ENCODE peak calls at places on chromosomes 13 and 19, in ten cellular contexts. One of them, this sample, is unnamed.
A peak's percentile ranks its signal among the peaks of the same experiment; 100 is the strongest.

GRCh38 chr13:40801255-40802217 is 12.1 kb downstream of the SLC25A15 start:
- DNase-seq in brain microvascular endothelial cell: no peak
- DNase-seq in CD4-positive, CD25-positive, alpha-beta regulatory T cell: no peak
- DNase-seq in right lobe of liver: no peak
- DNase-seq in ascending aorta: no peak
- DNase-seq in effector memory CD4-positive, alpha-beta T cell: no peak
- DNase-seq in left lung: no peak
- DNase-seq in astrocyte of the spinal cord: no peak
- DNase-seq in IMR-90: no peak
- DNase-seq in naive thymus-derived CD4-positive, alpha-beta T cell: no peak
- DNase-seq in this sample: no peak

GRCh38 chr13:75587679-75588078 is 38.1 kb downstream of the UCHL3 start:
- DNase-seq in CD4-positive, CD25-positive, alpha-beta regulatory T cell: no peak
- DNase-seq in brain microvascular endothelial cell: no peak
- DNase-seq in effector memory CD4-positive, alpha-beta T cell: no peak
- DNase-seq in left lung: no peak
- DNase-seq in right lobe of liver: no peak
- DNase-seq in naive thymus-derived CD4-positive, alpha-beta T cell: no peak
- DNase-seq in IMR-90: peak; percentile 4
- DNase-seq in ascending aorta: no peak
- DNase-seq in astrocyte of the spinal cord: no peak
- DNase-seq in this sample: no peak

GRCh38 chr19:39427707-39428106 is 8.0 kb downstream of the RPS16 start:
- DNase-seq in effector memory CD4-positive, alpha-beta T cell: no peak
- DNase-seq in ascending aorta: no peak
- DNase-seq in IMR-90: no peak
- DNase-seq in right lobe of liver: no peak
- DNase-seq in brain microvascular endothelial cell: no peak
- DNase-seq in astrocyte of the spinal cord: no peak
- DNase-seq in naive thymus-derived CD4-positive, alpha-beta T cell: no peak
- DNase-seq in left lung: no peak
- DNase-seq in CD4-positive, CD25-positive, alpha-beta regulatory T cell: no peak
- DNase-seq in this sample: no peak

GRCh38 chr19:55712804-55713631 is 25.2 kb downstream of the NLRP9 start:
- DNase-seq in CD4-positive, CD25-positive, alpha-beta regulatory T cell: no peak
- DNase-seq in ascending aorta: no peak
- DNase-seq in astrocyte of the spinal cord: no peak
- DNase-seq in right lobe of liver: no peak
- DNase-seq in IMR-90: no peak
- DNase-seq in brain microvascular endothelial cell: no peak
- DNase-seq in left lung: no peak
- DNase-seq in effector memory CD4-positive, alpha-beta T cell: no peak
- DNase-seq in naive thymus-derived CD4-positive, alpha-beta T cell: no peak
- DNase-seq in this sample: no peak

GRCh38 chr13:109101550-109102144 is 472.2 kb downstream of the MYO16 start:
- DNase-seq in ascending aorta: no peak
- DNase-seq in CD4-positive, CD25-positive, alpha-beta regulatory T cell: no peak
- DNase-seq in right lobe of liver: no peak
- DNase-seq in left lung: no peak
- DNase-seq in brain microvascular endothelial cell: no peak
- DNase-seq in naive thymus-derived CD4-positive, alpha-beta T cell: no peak
- DNase-seq in effector memory CD4-positive, alpha-beta T cell: no peak
- DNase-seq in IMR-90: no peak
- DNase-seq in astrocyte of the spinal cord: no peak
- DNase-seq in this sample: no peak

GRCh38 chr13:94246495-94246894 is 233.0 kb downstream of the DCT start:
- DNase-seq in ascending aorta: no peak
- DNase-seq in CD4-positive, CD25-positive, alpha-beta regulatory T cell: no peak
- DNase-seq in naive thymus-derived CD4-positive, alpha-beta T cell: no peak
- DNase-seq in right lobe of liver: no peak
- DNase-seq in IMR-90: no peak
- DNase-seq in effector memory CD4-positive, alpha-beta T cell: no peak
- DNase-seq in brain microvascular endothelial cell: no peak
- DNase-seq in astrocyte of the spinal cord: no peak
- DNase-seq in left lung: no peak
- DNase-seq in this sample: no peak

GRCh38 chr13:48233097-48233885 is at the start of gene ITM2B:
- DNase-seq in brain microvascular endothelial cell: peak; percentile 51
- DNase-seq in right lobe of liver: peak; percentile 92
- DNase-seq in CD4-positive, CD25-positive, alpha-beta regulatory T cell: peak; percentile 78
- DNase-seq in ascending aorta: peak; percentile 84
- DNase-seq in IMR-90: peak; percentile 65
- DNase-seq in astrocyte of the spinal cord: peak; percentile 68
- DNase-seq in left lung: peak; percentile 86
- DNase-seq in naive thymus-derived CD4-positive, alpha-beta T cell: peak; percentile 74
- DNase-seq in effector memory CD4-positive, alpha-beta T cell: peak; percentile 56
- DNase-seq in this sample: peak; percentile 62

GRCh38 chr19:49058592-49058991 is 1.0 kb upstream of the CGB7 start:
- DNase-seq in left lung: no peak
- DNase-seq in brain microvascular endothelial cell: peak; percentile 40
- DNase-seq in astrocyte of the spinal cord: peak; percentile 35
- DNase-seq in ascending aorta: no peak
- DNase-seq in effector memory CD4-positive, alpha-beta T cell: no peak
- DNase-seq in IMR-90: peak; percentile 25
- DNase-seq in CD4-positive, CD25-positive, alpha-beta regulatory T cell: no peak
- DNase-seq in right lobe of liver: no peak
- DNase-seq in naive thymus-derived CD4-positive, alpha-beta T cell: no peak
- DNase-seq in this sample: no peak

GRCh38 chr13:38657191-38657590 is 29.7 kb upstream of the FREM2 start:
- DNase-seq in astrocyte of the spinal cord: peak; percentile 43
- DNase-seq in CD4-positive, CD25-positive, alpha-beta regulatory T cell: no peak
- DNase-seq in effector memory CD4-positive, alpha-beta T cell: no peak
- DNase-seq in right lobe of liver: no peak
- DNase-seq in ascending aorta: no peak
- DNase-seq in left lung: no peak
- DNase-seq in brain microvascular endothelial cell: peak; percentile 23
- DNase-seq in naive thymus-derived CD4-positive, alpha-beta T cell: no peak
- DNase-seq in IMR-90: peak; percentile 6
- DNase-seq in this sample: no peak

GRCh38 chr13:49262634-49263033 is 14.9 kb downstream of the CDADC1 start:
- DNase-seq in astrocyte of the spinal cord: no peak
- DNase-seq in brain microvascular endothelial cell: no peak
- DNase-seq in ascending aorta: no peak
- DNase-seq in left lung: no peak
- DNase-seq in CD4-positive, CD25-positive, alpha-beta regulatory T cell: no peak
- DNase-seq in naive thymus-derived CD4-positive, alpha-beta T cell: no peak
- DNase-seq in effector memory CD4-positive, alpha-beta T cell: no peak
- DNase-seq in right lobe of liver: no peak
- DNase-seq in IMR-90: no peak
- DNase-seq in this sample: no peak
- H3K4me3 ChIP-seq in astrocyte of the spinal cord: no peak overlapping the region
- H3K4me3 ChIP-seq in brain microvascular endothelial cell: no peak overlapping the region
- H3K4me3 ChIP-seq in ascending aorta: no peak overlapping the region
- H3K4me3 ChIP-seq in left lung: no peak overlapping the region
- H3K4me3 ChIP-seq in CD4-positive, CD25-positive, alpha-beta regulatory T cell: no peak overlapping the region
- H3K4me3 ChIP-seq in naive thymus-derived CD4-positive, alpha-beta T cell: no peak overlapping the region
- H3K4me3 ChIP-seq in effector memory CD4-positive, alpha-beta T cell: no peak overlapping the region
- H3K4me3 ChIP-seq in right lobe of liver: no peak overlapping the region
- H3K4me3 ChIP-seq in IMR-90: no peak overlapping the region
- H3K4me3 ChIP-seq in this sample: no peak overlapping the region

GRCh38 chr19:15450528-15450890 is 753 bp upstream of the WIZ start:
- DNase-seq in right lobe of liver: no peak
- DNase-seq in ascending aorta: no peak
- DNase-seq in effector memory CD4-positive, alpha-beta T cell: no peak
- DNase-seq in IMR-90: no peak
- DNase-seq in brain microvascular endothelial cell: no peak
- DNase-seq in CD4-positive, CD25-positive, alpha-beta regulatory T cell: no peak
- DNase-seq in left lung: no peak
- DNase-seq in astrocyte of the spinal cord: no peak
- DNase-seq in naive thymus-derived CD4-positive, alpha-beta T cell: no peak
- DNase-seq in this sample: no peak

GRCh38 chr19:15452111-15453047 is 2.6 kb upstream of the WIZ start:
- DNase-seq in left lung: peak; percentile 80
- DNase-seq in brain microvascular endothelial cell: peak; percentile 79
- DNase-seq in IMR-90: peak; percentile 58
- DNase-seq in astrocyte of the spinal cord: peak; percentile 82
- DNase-seq in CD4-positive, CD25-positive, alpha-beta regulatory T cell: no peak
- DNase-seq in effector memory CD4-positive, alpha-beta T cell: no peak
- DNase-seq in right lobe of liver: peak; percentile 94
- DNase-seq in ascending aorta: peak; percentile 90
- DNase-seq in naive thymus-derived CD4-positive, alpha-beta T cell: no peak
- DNase-seq in this sample: peak; percentile 90

GRCh38 chr19:15454371-15454800 is 4.6 kb upstream of the WIZ start:
- DNase-seq in effector memory CD4-positive, alpha-beta T cell: no peak
- DNase-seq in IMR-90: no peak
- DNase-seq in CD4-positive, CD25-positive, alpha-beta regulatory T cell: no peak
- DNase-seq in ascending aorta: no peak
- DNase-seq in left lung: no peak
- DNase-seq in right lobe of liver: no peak
- DNase-seq in naive thymus-derived CD4-positive, alpha-beta T cell: no peak
- DNase-seq in brain microvascular endothelial cell: no peak
- DNase-seq in astrocyte of the spinal cord: no peak
- DNase-seq in this sample: no peak

GRCh38 chr19:15453906-15454305 is 4.2 kb upstream of the WIZ start:
- DNase-seq in right lobe of liver: no peak
- DNase-seq in effector memory CD4-positive, alpha-beta T cell: no peak
- DNase-seq in astrocyte of the spinal cord: no peak
- DNase-seq in CD4-positive, CD25-positive, alpha-beta regulatory T cell: no peak
- DNase-seq in naive thymus-derived CD4-positive, alpha-beta T cell: no peak
- DNase-seq in ascending aorta: no peak
- DNase-seq in IMR-90: no peak
- DNase-seq in left lung: no peak
- DNase-seq in brain microvascular endothelial cell: no peak
- DNase-seq in this sample: no peak

GRCh38 chr19:15453091-15453498 is 3.3 kb upstream of the WIZ start:
- DNase-seq in ascending aorta: no peak
- DNase-seq in effector memory CD4-positive, alpha-beta T cell: no peak
- DNase-seq in astrocyte of the spinal cord: no peak
- DNase-seq in left lung: no peak
- DNase-seq in right lobe of liver: no peak
- DNase-seq in IMR-90: no peak
- DNase-seq in brain microvascular endothelial cell: no peak
- DNase-seq in naive thymus-derived CD4-positive, alpha-beta T cell: no peak
- DNase-seq in CD4-positive, CD25-positive, alpha-beta regulatory T cell: no peak
- DNase-seq in this sample: no peak
- H3K4me3 ChIP-seq in ascending aorta: peak overlapping the region; percentile 67
- H3K4me3 ChIP-seq in effector memory CD4-positive, alpha-beta T cell: no peak overlapping the region
- H3K4me3 ChIP-seq in astrocyte of the spinal cord: peak overlapping the region; percentile 30
- H3K4me3 ChIP-seq in left lung: peak overlapping the region; percentile 29
- H3K4me3 ChIP-seq in right lobe of liver: peak overlapping the region; percentile 53
- H3K4me3 ChIP-seq in IMR-90: peak overlapping the region; percentile 24
- H3K4me3 ChIP-seq in brain microvascular endothelial cell: peak overlapping the region; percentile 49
- H3K4me3 ChIP-seq in naive thymus-derived CD4-positive, alpha-beta T cell: no peak overlapping the region
- H3K4me3 ChIP-seq in CD4-positive, CD25-positive, alpha-beta regulatory T cell: no peak overlapping the region
- H3K4me3 ChIP-seq in this sample: peak overlapping the region; percentile 19

GRCh38 chr19:47239610-47240296 is 8.8 kb upstream of the BBC3 start:
- DNase-seq in left lung: no peak
- DNase-seq in naive thymus-derived CD4-positive, alpha-beta T cell: peak; percentile 43
- DNase-seq in brain microvascular endothelial cell: no peak
- DNase-seq in ascending aorta: peak; percentile 92
- DNase-seq in effector memory CD4-positive, alpha-beta T cell: peak; percentile 68
- DNase-seq in CD4-positive, CD25-positive, alpha-beta regulatory T cell: peak; percentile 68
- DNase-seq in IMR-90: peak; percentile 47
- DNase-seq in astrocyte of the spinal cord: peak; percentile 46
- DNase-seq in right lobe of liver: no peak
- DNase-seq in this sample: no peak
- H3K4me3 ChIP-seq in left lung: no peak overlapping the region
- H3K4me3 ChIP-seq in naive thymus-derived CD4-positive, alpha-beta T cell: peak overlapping the region; percentile 32
- H3K4me3 ChIP-seq in brain microvascular endothelial cell: peak overlapping the region; percentile 12
- H3K4me3 ChIP-seq in ascending aorta: peak overlapping the region; percentile 64
- H3K4me3 ChIP-seq in effector memory CD4-positive, alpha-beta T cell: peak overlapping the region; percentile 11
- H3K4me3 ChIP-seq in CD4-positive, CD25-positive, alpha-beta regulatory T cell: no peak overlapping the region
- H3K4me3 ChIP-seq in IMR-90: peak overlapping the region; percentile 37
- H3K4me3 ChIP-seq in astrocyte of the spinal cord: peak overlapping the region; percentile 28
- H3K4me3 ChIP-seq in right lobe of liver: peak overlapping the region; percentile 19
- H3K4me3 ChIP-seq in this sample: no peak overlapping the region

GRCh38 chr19:10288662-10289166 is 1.0 kb upstream of the ICAM5 start:
- DNase-seq in brain microvascular endothelial cell: no peak
- DNase-seq in naive thymus-derived CD4-positive, alpha-beta T cell: no peak
- DNase-seq in CD4-positive, CD25-positive, alpha-beta regulatory T cell: peak; percentile 71
- DNase-seq in IMR-90: peak; percentile 40
- DNase-seq in astrocyte of the spinal cord: no peak
- DNase-seq in right lobe of liver: no peak
- DNase-seq in ascending aorta: no peak
- DNase-seq in left lung: no peak
- DNase-seq in effector memory CD4-positive, alpha-beta T cell: no peak
- DNase-seq in this sample: no peak

GRCh38 chr19:10289167-10289835 is 451 bp upstream of the ICAM5 start:
- DNase-seq in IMR-90: peak; percentile 54
- DNase-seq in astrocyte of the spinal cord: no peak
- DNase-seq in naive thymus-derived CD4-positive, alpha-beta T cell: peak; percentile 49
- DNase-seq in brain microvascular endothelial cell: no peak
- DNase-seq in right lobe of liver: no peak
- DNase-seq in ascending aorta: no peak
- DNase-seq in left lung: peak; percentile 69
- DNase-seq in effector memory CD4-positive, alpha-beta T cell: no peak
- DNase-seq in CD4-positive, CD25-positive, alpha-beta regulatory T cell: peak; percentile 83
- DNase-seq in this sample: no peak

GRCh38 chr19:10285393-10285792 is 1.4 kb upstream of the ICAM4 start:
- DNase-seq in effector memory CD4-positive, alpha-beta T cell: no peak
- DNase-seq in brain microvascular endothelial cell: no peak
- DNase-seq in left lung: no peak
- DNase-seq in naive thymus-derived CD4-positive, alpha-beta T cell: no peak
- DNase-seq in CD4-positive, CD25-positive, alpha-beta regulatory T cell: no peak
- DNase-seq in right lobe of liver: no peak
- DNase-seq in ascending aorta: no peak
- DNase-seq in IMR-90: no peak
- DNase-seq in astrocyte of the spinal cord: no peak
- DNase-seq in this sample: no peak

GRCh38 chr19:10284641-10285278 is 2.0 kb upstream of the ICAM4 start:
- DNase-seq in IMR-90: no peak
- DNase-seq in ascending aorta: no peak
- DNase-seq in effector memory CD4-positive, alpha-beta T cell: no peak
- DNase-seq in right lobe of liver: no peak
- DNase-seq in astrocyte of the spinal cord: no peak
- DNase-seq in naive thymus-derived CD4-positive, alpha-beta T cell: no peak
- DNase-seq in left lung: no peak
- DNase-seq in brain microvascular endothelial cell: no peak
- DNase-seq in CD4-positive, CD25-positive, alpha-beta regulatory T cell: no peak
- DNase-seq in this sample: no peak

GRCh38 chr19:10286803-10287737 is at the start of gene ICAM4:
- DNase-seq in IMR-90: peak; percentile 29
- DNase-seq in brain microvascular endothelial cell: no peak
- DNase-seq in effector memory CD4-positive, alpha-beta T cell: no peak
- DNase-seq in right lobe of liver: peak; percentile 78
- DNase-seq in ascending aorta: no peak
- DNase-seq in astrocyte of the spinal cord: no peak
- DNase-seq in CD4-positive, CD25-positive, alpha-beta regulatory T cell: peak; percentile 73
- DNase-seq in naive thymus-derived CD4-positive, alpha-beta T cell: no peak
- DNase-seq in left lung: peak; percentile 85
- DNase-seq in this sample: no peak
- H3K4me3 ChIP-seq in IMR-90: no peak within 1 kb of the TSS
- H3K4me3 ChIP-seq in brain microvascular endothelial cell: no peak within 1 kb of the TSS
- H3K4me3 ChIP-seq in effector memory CD4-positive, alpha-beta T cell: peak within 1 kb of the TSS; percentile 42
- H3K4me3 ChIP-seq in right lobe of liver: no peak within 1 kb of the TSS
- H3K4me3 ChIP-seq in ascending aorta: peak within 1 kb of the TSS; percentile 43
- H3K4me3 ChIP-seq in astrocyte of the spinal cord: no peak within 1 kb of the TSS
- H3K4me3 ChIP-seq in CD4-positive, CD25-positive, alpha-beta regulatory T cell: no peak within 1 kb of the TSS
- H3K4me3 ChIP-seq in naive thymus-derived CD4-positive, alpha-beta T cell: peak within 1 kb of the TSS; percentile 8
- H3K4me3 ChIP-seq in left lung: no peak within 1 kb of the TSS
- H3K4me3 ChIP-seq in this sample: no peak within 1 kb of the TSS

GRCh38 chr13:33676700-33677048 is 141.3 kb upstream of the RFC3 start:
- DNase-seq in CD4-positive, CD25-positive, alpha-beta regulatory T cell: peak; percentile 49
- DNase-seq in ascending aorta: peak; percentile 69
- DNase-seq in astrocyte of the spinal cord: peak; percentile 29
- DNase-seq in naive thymus-derived CD4-positive, alpha-beta T cell: no peak
- DNase-seq in right lobe of liver: peak; percentile 74
- DNase-seq in left lung: peak; percentile 37
- DNase-seq in effector memory CD4-positive, alpha-beta T cell: no peak
- DNase-seq in brain microvascular endothelial cell: peak; percentile 36
- DNase-seq in IMR-90: peak; percentile 21
- DNase-seq in this sample: peak; percentile 17
- H3K4me3 ChIP-seq in CD4-positive, CD25-positive, alpha-beta regulatory T cell: peak overlapping the region; percentile 56
- H3K4me3 ChIP-seq in ascending aorta: peak overlapping the region; percentile 58
- H3K4me3 ChIP-seq in astrocyte of the spinal cord: peak overlapping the region; percentile 14
- H3K4me3 ChIP-seq in naive thymus-derived CD4-positive, alpha-beta T cell: no peak overlapping the region
- H3K4me3 ChIP-seq in right lobe of liver: peak overlapping the region; percentile 62
- H3K4me3 ChIP-seq in left lung: peak overlapping the region; percentile 28
- H3K4me3 ChIP-seq in effector memory CD4-positive, alpha-beta T cell: no peak overlapping the region
- H3K4me3 ChIP-seq in brain microvascular endothelial cell: peak overlapping the region; percentile 41
- H3K4me3 ChIP-seq in IMR-90: peak overlapping the region; percentile 49
- H3K4me3 ChIP-seq in this sample: peak overlapping the region; percentile 35